ENCODE peak calls at places on chromosome 12, in ten cellular contexts. M, S, T, N, P, V, Z, X, R and B are unnamed samples.
A peak's percentile ranks its signal among the peaks of the same experiment; 100 is the strongest.

GRCh38 chr12:7092229-7092985 is at the start of gene C1R:
- DNase-seq in M (peak; percentile 87), S (peak; percentile 48), T (peak; percentile 90), N (peak; percentile 80), P (peak; percentile 71), V (peak; percentile 80), Z (peak; percentile 82), X (peak; percentile 61), R (peak; percentile 72), B (peak; percentile 61)

GRCh38 chr12:101924647-101925046 is 47.3 kb downstream of the DRAM1 start:
- DNase-seq in M (no peak), S (no peak), T (no peak), N (no peak), P (no peak), V (no peak), Z (no peak), X (peak; percentile 92), R (peak; percentile 22), B (peak; percentile 76)

GRCh38 chr12:107515446-107515958 is 170.1 kb upstream of the PWP1 start:
- DNase-seq in M (peak; percentile 99), S (peak; percentile 99), T (no peak), N (no peak), P (peak; percentile 43), V (no peak), Z (peak; percentile 99), X (no peak), R (peak; percentile 89), B (no peak)

GRCh38 chr12:67241482-67241881 is 27.7 kb upstream of the CAND1 start:
- DNase-seq in M (peak; percentile 27), S (peak; percentile 23), T (no peak), N (no peak), P (no peak), V (no peak), Z (peak; percentile 8), X (no peak), R (no peak), B (no peak)

GRCh38 chr12:21221072-21221471 is 90.1 kb downstream of the SLCO1B1 start:
- DNase-seq in M (no peak), S (no peak), T (no peak), N (no peak), P (no peak), V (no peak), Z (no peak), X (no peak), R (no peak), B (no peak)

GRCh38 chr12:42097971-42098370 is 46.7 kb downstream of the GXYLT1 start:
- DNase-seq in M (no peak), S (no peak), T (no peak), N (peak; percentile 6), P (no peak), V (no peak), Z (no peak), X (peak; percentile 14), R (no peak), B (no peak)

GRCh38 chr12:19483727-19484126 is 44.4 kb downstream of the AEBP2 start:
- DNase-seq in M (no peak), S (peak; percentile 28), T (no peak), N (no peak), P (no peak), V (no peak), Z (no peak), X (no peak), R (no peak), B (no peak)

GRCh38 chr12:31261744-31262143 is 64.2 kb downstream of the SINHCAF start:
- DNase-seq in M (no peak), S (no peak), T (no peak), N (no peak), P (no peak), V (no peak), Z (no peak), X (no peak), R (no peak), B (no peak)

GRCh38 chr12:6280053-6280469 is 30.4 kb upstream of the PLEKHG6 start:
- DNase-seq in M (peak; percentile 93), S (peak; percentile 95), T (peak; percentile 71), N (peak; percentile 70), P (no peak), V (peak; percentile 82), Z (peak; percentile 90), X (no peak), R (peak; percentile 87), B (no peak)

GRCh38 chr12:29782285-29782820 is 1.4 kb downstream of the TMTC1 start:
- DNase-seq in M (peak; percentile 80), S (peak; percentile 77), T (no peak), N (no peak), P (no peak), V (no peak), Z (peak; percentile 77), X (no peak), R (no peak), B (no peak)

GRCh38 chr12:105324704-105325103 is 5.8 kb upstream of the C12orf75 start:
- DNase-seq in M (no peak), S (no peak), T (no peak), N (no peak), P (no peak), V (no peak), Z (no peak), X (no peak), R (no peak), B (no peak)

GRCh38 chr12:46921754-46922113 is 95.9 kb upstream of the SLC38A4 start:
- DNase-seq in M (peak; percentile 15), S (no peak), T (no peak), N (no peak), P (no peak), V (no peak), Z (peak; percentile 16), X (no peak), R (no peak), B (no peak)

GRCh38 chr12:113781415-113782198 is 184.5 kb downstream of the RBM19 start:
- DNase-seq in M (peak; percentile 48), S (no peak), T (no peak), N (peak; percentile 6), P (no peak), V (no peak), Z (peak; percentile 23), X (no peak), R (no peak), B (no peak)

DNA sequence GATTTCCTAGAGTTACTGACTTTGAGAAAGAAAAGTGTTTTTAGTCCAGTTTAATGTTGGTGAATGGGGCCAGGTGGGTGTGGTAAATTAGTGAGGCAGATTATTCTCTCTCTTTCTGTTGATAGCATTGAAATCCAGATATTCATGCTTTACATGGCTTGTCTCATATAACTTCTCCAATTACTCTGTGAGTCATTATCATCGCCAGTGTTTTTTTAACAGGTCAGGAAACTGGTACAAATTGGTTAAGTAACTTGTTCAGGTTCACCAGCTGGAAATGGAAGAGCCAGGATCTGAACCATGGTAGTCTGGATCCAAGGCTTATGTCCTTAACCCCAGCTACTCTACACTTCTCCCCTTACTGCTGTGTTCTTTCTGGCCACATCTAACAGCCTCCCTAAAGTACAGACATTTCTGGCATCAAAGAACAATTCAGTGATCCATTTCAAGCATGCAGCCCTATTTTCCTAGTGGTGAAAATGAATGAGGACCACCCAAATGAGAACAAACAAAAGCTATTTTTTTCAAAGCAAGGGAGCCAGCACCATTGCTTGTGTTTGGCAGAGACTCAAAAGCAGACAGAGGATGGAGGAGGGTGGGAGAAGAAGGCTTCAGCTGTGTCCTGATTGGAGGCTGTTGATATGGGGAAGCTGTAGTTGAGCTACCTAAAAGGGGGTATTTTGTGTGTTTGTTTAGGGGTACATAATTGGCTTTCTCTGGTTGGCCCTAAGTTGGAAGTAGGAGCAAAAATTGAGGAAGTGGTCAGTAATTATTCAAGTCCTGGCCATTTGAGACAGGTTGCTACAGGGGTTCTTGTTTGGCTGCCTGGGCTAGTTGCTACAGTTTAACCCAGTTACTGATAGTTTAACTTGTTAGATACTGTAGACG is 1.7 kb downstream of the IRAK3 start:
- DNase-seq in M (peak; percentile 4), S (peak; percentile 58), T (no peak), N (no peak), P (no peak), V (no peak), Z (no peak), X (no peak), R (no peak), B (no peak)
- H3K4me3 ChIP-seq in M (peak overlapping the region; percentile 75), S (no peak overlapping the region), T (peak overlapping the region; percentile 61), N (no peak overlapping the region), P (peak overlapping the region; percentile 71), V (no peak overlapping the region), Z (no peak overlapping the region), X (no peak overlapping the region), R (no peak overlapping the region), B (no peak overlapping the region)

GRCh38 chr12:53252349-53252916 is 15.7 kb upstream of the ESPL1 start:
- DNase-seq in M (peak; percentile 24), S (peak; percentile 50), T (no peak), N (peak; percentile 65), P (peak; percentile 23), V (peak; percentile 76), Z (no peak), X (no peak), R (no peak), B (no peak)
- H3K9me3 ChIP-seq in M (no peaks in the 10 kb centered on the region), S (no peaks in the 10 kb centered on the region), T (no peaks in the 10 kb centered on the region), N (no peaks in the 10 kb centered on the region), P (no peaks in the 10 kb centered on the region), V (no peaks in the 10 kb centered on the region), Z (no peaks in the 10 kb centered on the region), X (no peaks in the 10 kb centered on the region), R (no peaks in the 10 kb centered on the region), B (no peaks in the 10 kb centered on the region)

GRCh38 chr12:100572184-100572583 is 1.3 kb upstream of the GAS2L3 start:
- DNase-seq in M (no peak), S (no peak), T (no peak), N (no peak), P (no peak), V (no peak), Z (no peak), X (no peak), R (no peak), B (no peak)

GRCh38 chr12:100573168-100573498 is 351 bp upstream of the GAS2L3 start:
- DNase-seq in M (no peak), S (no peak), T (no peak), N (no peak), P (no peak), V (no peak), Z (no peak), X (no peak), R (no peak), B (no peak)

GRCh38 chr12:100573499-100574261 is at the start of gene GAS2L3:
- DNase-seq in M (peak; percentile 81), S (peak; percentile 82), T (peak; percentile 90), N (peak; percentile 95), P (peak; percentile 91), V (peak; percentile 92), Z (peak; percentile 66), X (peak; percentile 84), R (peak; percentile 86), B (peak; percentile 95)

GRCh38 chr12:100576311-100577036 is 3.0 kb downstream of the GAS2L3 start:
- DNase-seq in M (peak; percentile 82), S (peak; percentile 86), T (no peak), N (peak; percentile 34), P (no peak), V (no peak), Z (peak; percentile 78), X (peak; percentile 8), R (peak; percentile 50), B (no peak)

GRCh38 chr12:100574262-100575074 is 984 bp downstream of the GAS2L3 start:
- DNase-seq in M (peak; percentile 48), S (peak; percentile 71), T (no peak), N (peak; percentile 27), P (peak; percentile 27), V (peak; percentile 45), Z (peak; percentile 22), X (no peak), R (peak; percentile 10), B (peak; percentile 34)
- H3K4me3 ChIP-seq in M (peak overlapping the region; percentile 78), S (peak overlapping the region; percentile 74), T (peak overlapping the region; percentile 83), N (peak overlapping the region; percentile 50), P (peak overlapping the region; percentile 80), V (peak overlapping the region; percentile 55), Z (peak overlapping the region; percentile 90), X (peak overlapping the region; percentile 54), R (peak overlapping the region; percentile 86), B (peak overlapping the region; percentile 90)

GRCh38 chr12:23337213-23337612 is 612.3 kb downstream of the SOX5 start:
- DNase-seq in M (no peak), S (no peak), T (no peak), N (no peak), P (no peak), V (no peak), Z (no peak), X (no peak), R (no peak), B (no peak)
- H3K9me3 ChIP-seq in M (no peaks in the 10 kb centered on the region), S (peaks cover 2% of the 10 kb centered on the region), T (no peaks in the 10 kb centered on the region), N (no peaks in the 10 kb centered on the region), P (no peaks in the 10 kb centered on the region), V (no peaks in the 10 kb centered on the region), Z (no peaks in the 10 kb centered on the region), X (no peaks in the 10 kb centered on the region), R (no peaks in the 10 kb centered on the region), B (no peaks in the 10 kb centered on the region)